ENCODE peak calls at places on chromosomes 12 and 14, in five cellular contexts. P is ovary, B is uterus, X is IMR-90, W is Peyer's patch. J is an unnamed sample.

GRCh38 chr12:14845350-14845750 is 2.0 kb upstream of the ART4 start:
- DNase-seq in P (peak; percentile 38), B (peak; percentile 69), X (peak; percentile 65), W (peak; percentile 75), J (peak; percentile 63)

GRCh38 chr12:946656-947055 is 2.8 kb downstream of the RAD52 start:
- DNase-seq in P (no peak), B (no peak), X (peak; percentile 80), W (no peak), J (no peak)

GRCh38 chr14:77268989-77269595 is 1.9 kb downstream of the NGB start:
- DNase-seq in P (no peak), B (no peak), X (no peak), W (no peak), J (no peak)

GRCh38 chr14:55038708-55039107 is 11.7 kb downstream of the SOCS4 start:
- DNase-seq in P (no peak), B (no peak), X (no peak), W (no peak), J (no peak)

GRCh38 chr14:35789651-35790050 is 19.4 kb downstream of the RALGAPA1 start:
- DNase-seq in P (no peak), B (no peak), X (peak; percentile 68), W (no peak), J (no peak)

GRCh38 chr12:26317942-26318565 is 122.7 kb downstream of the SSPN start:
- DNase-seq in P (no peak), B (no peak), X (peak; percentile 84), W (no peak), J (no peak)

GRCh38 chr12:31687101-31687527 is 27.6 kb downstream of the ETFBKMT start:
- DNase-seq in P (no peak), B (no peak), X (no peak), W (peak; percentile 54), J (no peak)

GRCh38 chr12:75735853-75736252 is 224.4 kb upstream of the KRR1 start:
- DNase-seq in P (no peak), B (no peak), X (no peak), W (no peak), J (no peak)

GRCh38 chr14:100442036-100442435 is 118.9 kb downstream of the SLC25A47 start:
- DNase-seq in P (no peak), B (no peak), X (no peak), W (no peak), J (no peak)

GRCh38 chr12:69524755-69525509 is 54.7 kb downstream of the FRS2 start:
- DNase-seq in P (no peak), B (no peak), X (peak; percentile 49), W (no peak), J (no peak)

GRCh38 chr14:45085004-45085403 is 1.1 kb downstream of the PRPF39 start:
- DNase-seq in P (no peak), B (no peak), X (peak; percentile 46), W (no peak), J (no peak)

GRCh38 chr12:69583203-69583602 is 2.1 kb upstream of the CCT2 start:
- DNase-seq in P (no peak), B (no peak), X (no peak), W (no peak), J (no peak)

GRCh38 chr12:6542209-6543009 is 8.1 kb downstream of the GAPDH start:
- DNase-seq in P (no peak), B (no peak), X (no peak), W (peak; percentile 85), J (no peak)

GRCh38 chr14:35337557-35338255 is 45.5 kb downstream of the PSMA6 start:
- DNase-seq in P (no peak), B (no peak), X (no peak), W (peak; percentile 46), J (no peak)

GRCh38 chr14:53365516-53366130 is 212.5 kb upstream of the DDHD1 start:
- DNase-seq in P (no peak), B (no peak), X (peak; percentile 67), W (no peak), J (no peak)

GRCh38 chr12:132951649-132952048 is 4.5 kb downstream of the ZNF605 start:
- DNase-seq in P (no peak), B (no peak), X (no peak), W (no peak), J (no peak)

GRCh38 chr12:14373202-14373601 is 7.7 kb downstream of the ATF7IP start:
- DNase-seq in P (no peak), B (no peak), X (peak; percentile 84), W (no peak), J (no peak)

GRCh38 chr12:112331891-112332290 is 50.3 kb downstream of the HECTD4 start:
- DNase-seq in P (no peak), B (no peak), X (no peak), W (no peak), J (no peak)

GRCh38 chr12:6083606-6084005 is 40.9 kb downstream of the VWF start:
- DNase-seq in P (no peak), B (no peak), X (no peak), W (peak; percentile 8), J (no peak)

GRCh38 chr12:12590961-12591360 is 20.7 kb upstream of the CREBL2 start:
- DNase-seq in P (no peak), B (no peak), X (no peak), W (no peak), J (no peak)

GRCh38 chr14:74905595-74906142 is 17.4 kb downstream of the RPS6KL1 start:
- DNase-seq in P (peak; percentile 81), B (peak; percentile 78), X (peak; percentile 34), W (peak; percentile 90), J (peak; percentile 80)

GRCh38 chr14:104114421-104115130 is 23.8 kb upstream of the KIF26A start:
- DNase-seq in P (no peak), B (no peak), X (no peak), W (peak; percentile 40), J (no peak)

GRCh38 chr12:65464930-65465329 is 186.4 kb downstream of the MSRB3 start:
- DNase-seq in P (no peak), B (peak; percentile 26), X (peak; percentile 96), W (no peak), J (no peak)

GRCh38 chr12:62995097-62995496 is 60.1 kb upstream of the PPM1H start:
- DNase-seq in P (no peak), B (no peak), X (no peak), W (no peak), J (no peak)

GRCh38 chr14:100988411-100988900 is 84.9 kb upstream of the RTL1 start:
- DNase-seq in P (no peak), B (no peak), X (peak; percentile 45), W (no peak), J (no peak)

GRCh38 chr12:58671196-58671595 is 249.1 kb downstream of the LRIG3 start:
- DNase-seq in P (no peak), B (no peak), X (no peak), W (no peak), J (no peak)

GRCh38 chr12:132366341-132366861 is 37.0 kb upstream of the GALNT9 start:
- DNase-seq in P (no peak), B (no peak), X (no peak), W (no peak), J (no peak)

GRCh38 chr14:102408729-102409128 is 46.0 kb downstream of the TECPR2 start:
- DNase-seq in P (no peak), B (no peak), X (peak; percentile 7), W (no peak), J (no peak)

GRCh38 chr12:84572186-84572585 is 340.4 kb downstream of the SLC6A15 start:
- DNase-seq in P (no peak), B (no peak), X (no peak), W (no peak), J (no peak)

GRCh38 chr12:2650261-2651060 is 144.3 kb upstream of the FKBP4 start:
- DNase-seq in P (no peak), B (peak; percentile 15), X (no peak), W (peak; percentile 36), J (no peak)

GRCh38 chr12:68231707-68232106 is 6.1 kb upstream of the IL26 start:
- DNase-seq in P (no peak), B (no peak), X (no peak), W (no peak), J (no peak)
- TF ChIP-seq POLR2A in P (no peak), B (no peak), X (no peak), W (no peak), J (no peak)

GRCh38 chr12:121796855-121797751 is 3.6 kb upstream of the RHOF start:
- DNase-seq in P (peak; percentile 84), B (peak; percentile 91), X (peak; percentile 83), W (peak; percentile 96), J (peak; percentile 96)
- H3K4me1 ChIP-seq in P (peaks cover 26% of the 10 kb centered on the region), B (peaks cover 49% of the 10 kb centered on the region), X (peaks cover 34% of the 10 kb centered on the region), W (peaks cover 30% of the 10 kb centered on the region), J (peaks cover 71% of the 10 kb centered on the region)

GRCh38 chr14:95538801-95539509 is 4.1 kb downstream of the GLRX5 start:
- DNase-seq in P (no peak), B (no peak), X (no peak), W (no peak), J (no peak)

GRCh38 chr14:95536036-95536577 is 1.3 kb downstream of the GLRX5 start:
- DNase-seq in P (no peak), B (no peak), X (no peak), W (no peak), J (no peak)

GRCh38 chr14:95535226-95536021 is 574 bp downstream of the GLRX5 start:
- DNase-seq in P (peak; percentile 42), B (no peak), X (no peak), W (peak; percentile 61), J (peak; percentile 33)

GRCh38 chr14:95540236-95540635 is 5.4 kb downstream of the GLRX5 start:
- DNase-seq in P (no peak), B (no peak), X (no peak), W (no peak), J (no peak)

GRCh38 chr14:95537298-95538089 is 2.6 kb downstream of the GLRX5 start:
- DNase-seq in P (no peak), B (no peak), X (no peak), W (no peak), J (no peak)
- TF ChIP-seq POLR2A in P (no peak), B (no peak), X (no peak), W (no peak), J (no peak)

DNA sequence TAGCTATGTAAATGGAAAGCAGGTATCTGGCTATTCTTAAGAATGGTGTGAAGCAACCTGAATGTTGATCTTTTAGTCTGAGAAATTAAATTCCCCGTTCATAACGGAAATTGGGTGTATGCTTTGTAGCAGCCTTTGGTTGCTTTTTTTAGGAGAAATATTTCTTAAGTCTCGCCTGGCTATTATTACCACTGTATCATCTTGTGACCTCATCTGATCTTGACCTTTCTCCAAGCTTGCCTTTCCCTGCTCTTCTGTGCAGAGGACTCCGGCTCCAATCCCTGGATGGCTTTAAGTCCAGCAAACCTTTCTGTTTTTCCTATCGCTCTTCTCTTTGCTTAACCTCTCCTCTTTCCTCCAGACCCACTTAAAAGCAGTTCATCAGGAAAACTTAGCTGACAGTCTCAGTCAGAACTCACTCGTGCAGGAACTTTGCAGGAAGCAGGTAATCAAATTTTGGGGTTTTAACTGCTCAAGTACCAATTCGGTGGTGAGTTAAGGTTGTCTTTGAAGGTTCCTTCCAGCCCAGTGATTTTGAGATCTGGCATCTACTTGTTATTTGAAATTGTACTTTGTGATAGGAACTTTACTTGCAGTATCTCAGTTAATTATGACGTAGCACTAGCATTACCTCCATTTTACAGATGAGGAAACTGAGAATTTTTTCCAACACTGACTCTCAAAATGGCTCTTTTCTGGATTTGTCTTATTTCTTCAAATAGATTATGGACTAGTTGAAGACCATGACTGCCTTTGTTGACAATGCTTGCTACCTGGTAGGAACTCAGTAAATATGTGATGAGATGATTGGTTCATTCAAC is 14.1 kb downstream of the PPFIBP1 start:
- DNase-seq in P (no peak), B (no peak), X (no peak), W (no peak), J (no peak)
- H3K4me1 ChIP-seq in P (peaks cover 29% of the 10 kb centered on the region), B (no peaks in the 10 kb centered on the region), X (peaks cover 16% of the 10 kb centered on the region), W (peaks cover 3% of the 10 kb centered on the region), J (peaks cover 14% of the 10 kb centered on the region)